ENCODE peak calls at places on chromosomes 12 and 14, in four cellular contexts. X, G, W and U are unnamed samples.

GRCh38 chr12:95516757-95517156 is 34.5 kb downstream of the USP44 start:
- DNase-seq in G (no peak), W (peak; percentile 55), X (no peak), U (no peak)

GRCh38 chr12:7628401-7628961 is 37.2 kb downstream of the APOBEC1 start:
- DNase-seq in G (no peak), X (no peak), W (no peak), U (no peak)

GRCh38 chr14:28773917-28774691 is 7.5 kb downstream of the FOXG1 start:
- DNase-seq in X (no peak), G (no peak), W (peak; percentile 30), U (no peak)

GRCh38 chr12:46831335-46832083 is 5.7 kb upstream of the SLC38A4 start:
- DNase-seq in W (no peak), G (no peak), X (no peak), U (no peak)

GRCh38 chr14:74501135-74501614 is 7.6 kb downstream of the ISCA2 start:
- DNase-seq in X (no peak), W (peak; percentile 83), G (peak; percentile 74), U (no peak)

GRCh38 chr12:76489737-76490136 is 69.8 kb downstream of the OSBPL8 start:
- DNase-seq in X (no peak), W (peak; percentile 31), G (no peak), U (no peak)

GRCh38 chr12:6606331-6607131 is 648 bp downstream of the CHD4 start:
- DNase-seq in W (peak; percentile 23), G (peak; percentile 57), X (no peak), U (no peak)

GRCh38 chr12:96136129-96136528 is 58.0 kb upstream of the ELK3 start:
- DNase-seq in G (no peak), X (no peak), W (peak; percentile 61), U (peak; percentile 7)

GRCh38 chr12:69527506-69528272 is 57.5 kb downstream of the FRS2 start:
- DNase-seq in G (no peak), W (peak; percentile 91), X (no peak), U (peak; percentile 38)

GRCh38 chr12:6547987-6548386 is 7.9 kb downstream of the IFFO1 start:
- DNase-seq in G (no peak), W (peak; percentile 89), X (no peak), U (no peak)

GRCh38 chr12:80400591-80400991 is 43.4 kb upstream of the PTPRQ start:
- DNase-seq in X (no peak), G (no peak), W (no peak), U (no peak)

GRCh38 chr14:54138024-54138353 is 181.4 kb upstream of the BMP4 start:
- DNase-seq in X (no peak), G (no peak), W (no peak), U (no peak)

GRCh38 chr12:1878214-1878613 is 40.2 kb downstream of the CACNA2D4 start:
- DNase-seq in W (no peak), X (no peak), G (peak; percentile 10), U (no peak)

GRCh38 chr14:35818346-35819115 is 7.6 kb upstream of the BRMS1L start:
- DNase-seq in G (no peak), X (no peak), W (peak; percentile 58), U (no peak)

GRCh38 chr14:93984987-93985410 is 8.6 kb upstream of the ASB2 start:
- DNase-seq in X (no peak), W (peak; percentile 91), G (no peak), U (peak; percentile 62)

GRCh38 chr14:94543450-94544123 is 17.7 kb upstream of the SERPINA4 start:
- DNase-seq in X (no peak), W (no peak), G (no peak), U (no peak)

GRCh38 chr12:115144425-115144824 is 460.4 kb upstream of the TBX3 start:
- DNase-seq in G (no peak), W (no peak), X (no peak), U (no peak)

GRCh38 chr12:124423683-124424515 is 129.0 kb downstream of the RFLNA start:
- DNase-seq in W (no peak), X (no peak), G (no peak), U (no peak)

GRCh38 chr12:1077036-1077803 is 86.2 kb downstream of the ERC1 start:
- DNase-seq in X (no peak), G (no peak), W (no peak), U (no peak)

GRCh38 chr12:111864935-111865334 is 22.9 kb downstream of the MAPKAPK5 start:
- DNase-seq in X (no peak), G (no peak), W (no peak), U (no peak)
- H3K36me3 ChIP-seq in X (peaks cover 8% of the 10 kb centered on the region), G (peaks cover 17% of the 10 kb centered on the region), W (peaks cover 18% of the 10 kb centered on the region), U (peaks cover 3% of the 10 kb centered on the region)

GRCh38 chr14:69344171-69344570 is 53.9 kb downstream of the ERH start:
- DNase-seq in X (no peak), W (no peak), G (no peak), U (no peak)

GRCh38 chr14:69342928-69343525 is 55.1 kb downstream of the ERH start:
- DNase-seq in G (no peak), X (no peak), W (no peak), U (no peak)

GRCh38 chr14:69349091-69349777 is 48.9 kb downstream of the ERH start:
- DNase-seq in G (no peak), X (no peak), W (no peak), U (no peak)

GRCh38 chr14:69345402-69345801 is 52.7 kb downstream of the ERH start:
- DNase-seq in W (no peak), X (no peak), G (no peak), U (no peak)

DNA sequence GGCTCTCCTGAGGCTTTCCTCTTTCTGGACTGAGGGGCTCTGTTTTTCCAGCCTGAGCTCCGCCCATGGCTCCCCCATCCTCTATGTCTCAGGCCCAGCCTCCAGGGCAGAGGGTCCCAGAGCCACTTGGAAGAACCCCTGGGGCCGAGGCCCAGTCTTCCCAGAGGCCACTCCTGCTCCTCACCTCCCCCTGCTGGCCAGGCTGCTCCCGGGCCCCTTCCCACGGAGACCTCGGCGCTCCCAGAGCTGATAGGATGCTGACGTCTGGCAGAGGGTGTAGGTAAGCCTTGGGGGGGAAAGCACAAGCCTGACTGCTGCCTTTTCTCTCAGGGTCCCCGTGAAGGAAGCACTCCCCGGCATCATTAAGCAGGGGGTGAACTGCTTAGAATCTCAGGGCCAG is 51.4 kb downstream of the ERH start:
- DNase-seq in X (no peak), W (no peak), G (no peak), U (no peak)
- H3K36me3 ChIP-seq in X (no peaks in the 10 kb centered on the region), W (no peaks in the 10 kb centered on the region), G (no peaks in the 10 kb centered on the region), U (no peaks in the 10 kb centered on the region)

GRCh38 chr12:57518176-57518919 is 2.0 kb downstream of the DDIT3 start:
- DNase-seq in X (no peak), W (no peak), G (no peak), U (no peak)

GRCh38 chr12:57515934-57516541 is 4.3 kb downstream of the DDIT3 start:
- DNase-seq in G (no peak), X (no peak), W (peak; percentile 23), U (no peak)

GRCh38 chr12:57516617-57517153 is 3.6 kb downstream of the DDIT3 start:
- DNase-seq in W (no peak), X (no peak), G (no peak), U (no peak)

GRCh38 chr12:57515468-57515933 is 4.8 kb downstream of the DDIT3 start:
- DNase-seq in W (no peak), X (no peak), G (no peak), U (no peak)

GRCh38 chr12:57517187-57517586 is 3.1 kb downstream of the DDIT3 start:
- DNase-seq in G (no peak), W (peak; percentile 72), X (peak; percentile 28), U (peak; percentile 26)
- H3K36me3 ChIP-seq in G (peaks cover 23% of the 10 kb centered on the region), W (peaks cover 54% of the 10 kb centered on the region), X (peaks cover 22% of the 10 kb centered on the region), U (peaks cover 37% of the 10 kb centered on the region)

GRCh38 chr14:99391671-99392070 is 89.0 kb downstream of the SETD3 start:
- DNase-seq in G (peak; percentile 42), W (peak; percentile 44), X (no peak), U (peak; percentile 10)

GRCh38 chr14:99393059-99393655 is 87.5 kb downstream of the SETD3 start:
- DNase-seq in X (peak; percentile 2), W (peak; percentile 31), G (no peak), U (no peak)

GRCh38 chr14:99394602-99395001 is 86.1 kb downstream of the SETD3 start:
- DNase-seq in X (no peak), G (no peak), W (no peak), U (no peak)

GRCh38 chr14:99397698-99398097 is 83.0 kb downstream of the SETD3 start:
- DNase-seq in W (no peak), G (no peak), X (no peak), U (no peak)

GRCh38 chr14:99395904-99396530 is 84.6 kb downstream of the SETD3 start:
- DNase-seq in W (peak; percentile 54), X (no peak), G (no peak), U (no peak)
- H3K36me3 ChIP-seq in W (peaks cover 17% of the 10 kb centered on the region), X (peaks cover 3% of the 10 kb centered on the region), G (peaks cover 18% of the 10 kb centered on the region), U (peaks cover 8% of the 10 kb centered on the region)

GRCh38 chr12:104353012-104353981 is 49.8 kb downstream of the EID3 start:
- DNase-seq in G (no peak), W (no peak), X (no peak), U (no peak)
- H3K36me3 ChIP-seq in G (peaks cover 21% of the 10 kb centered on the region), W (peaks cover 40% of the 10 kb centered on the region), X (peaks cover 31% of the 10 kb centered on the region), U (peaks cover 24% of the 10 kb centered on the region)

DNA sequence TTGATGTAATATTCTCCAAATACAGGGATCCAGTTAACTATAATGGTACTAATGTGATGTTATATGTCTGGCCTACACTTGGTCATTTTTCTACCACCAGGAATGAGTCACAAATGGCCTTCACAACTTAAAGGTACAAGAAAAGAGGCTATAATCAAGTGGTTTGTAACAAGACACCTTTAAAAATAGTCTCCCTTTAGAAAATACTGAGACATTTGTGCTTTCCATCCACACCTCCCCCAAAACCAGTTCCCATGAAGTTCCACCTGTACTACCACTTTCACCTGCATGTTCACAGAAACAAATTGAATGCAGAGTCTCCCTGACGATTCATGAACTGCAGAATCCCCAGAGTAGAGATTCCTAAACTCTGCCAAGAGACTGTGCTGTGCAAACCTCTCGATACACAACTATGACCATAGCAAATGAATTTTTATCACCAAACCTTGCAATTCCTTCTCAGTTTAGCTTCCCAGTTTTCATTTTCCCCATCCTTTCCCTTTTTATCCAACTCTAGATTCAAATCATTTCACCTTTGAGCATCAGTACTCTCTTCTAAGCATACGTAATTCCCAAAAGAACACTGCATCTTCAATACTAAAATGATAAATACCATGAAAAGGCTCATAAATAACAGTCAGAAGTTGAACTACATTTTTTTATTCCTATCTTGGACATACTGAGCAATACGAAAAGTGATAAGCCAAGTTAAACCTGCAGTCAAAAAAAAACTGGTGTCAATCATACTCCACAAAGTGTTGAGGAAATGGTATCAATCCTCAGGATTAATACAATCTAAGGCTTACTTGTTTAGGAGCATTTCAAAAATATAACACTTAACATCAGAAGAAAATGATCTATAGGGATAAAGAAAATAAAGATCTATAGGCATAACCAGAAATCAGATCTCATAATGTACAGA is 5.8 kb downstream of the BTG1 start:
- DNase-seq in W (peak; percentile 59), X (no peak), G (no peak), U (no peak)
- H3K36me3 ChIP-seq in W (peaks cover 28% of the 10 kb centered on the region), X (peaks cover 21% of the 10 kb centered on the region), G (peaks cover 6% of the 10 kb centered on the region), U (no peaks in the 10 kb centered on the region)

GRCh38 chr14:51824191-51824590 is 36.2 kb upstream of the GNG2 start:
- DNase-seq in X (no peak), G (no peak), W (no peak), U (no peak)

GRCh38 chr14:51821822-51822221 is 38.6 kb upstream of the GNG2 start:
- DNase-seq in W (peak; percentile 77), X (no peak), G (no peak), U (peak; percentile 62)

GRCh38 chr14:51823706-51824105 is 36.7 kb upstream of the GNG2 start:
- DNase-seq in W (peak; percentile 34), X (no peak), G (no peak), U (no peak)

GRCh38 chr14:51825926-51826325 is 34.5 kb upstream of the GNG2 start:
- DNase-seq in X (no peak), G (no peak), W (no peak), U (no peak)

GRCh38 chr14:51822499-51822898 is 37.9 kb upstream of the GNG2 start:
- DNase-seq in X (no peak), W (no peak), G (no peak), U (no peak)
- H3K36me3 ChIP-seq in X (no peaks in the 10 kb centered on the region), W (no peaks in the 10 kb centered on the region), G (no peaks in the 10 kb centered on the region), U (no peaks in the 10 kb centered on the region)